ENCODE peak calls at places on chromosomes 3 and 15, in four cellular contexts. G is IMR-90, M is A549, H is K562. A is an unnamed sample.

GRCh38 chr3:137692803-137693431 is 71.2 kb upstream of the SOX14 start:
- DNase-seq in H (peak), G (no peak), M (peak), A (peak)

GRCh38 chr15:79283252-79284048 is 928 bp downstream of the ANKRD34C start:
- DNase-seq in G (peak), M (peak), H (peak), A (no peak)

GRCh38 chr3:182979719-182980191 is 583 bp downstream of the DCUN1D1 start:
- DNase-seq in H (peak), M (peak), G (peak), A (peak)

GRCh38 chr3:34780973-34781372 is 858.4 kb upstream of the ARPP21 start:
- DNase-seq in M (no peak), G (no peak), H (no peak), A (no peak)

GRCh38 chr3:139310474-139310933 is 33.3 kb upstream of the MRPS22 start:
- DNase-seq in M (peak), G (peak), H (no peak), A (no peak)

GRCh38 chr15:100340721-100341661 is 784 bp downstream of the ADAMTS17 start:
- DNase-seq in M (no peak), G (no peak), H (no peak), A (no peak)

GRCh38 chr3:70973558-70973957 is 610.0 kb downstream of the FOXP1 start:
- DNase-seq in G (peak), H (no peak), M (peak), A (no peak)

GRCh38 chr15:43249236-43249635 is 17.5 kb downstream of the TGM5 start:
- DNase-seq in H (no peak), M (no peak), G (no peak), A (no peak)

GRCh38 chr3:64691051-64691450 is 3.3 kb upstream of the ADAMTS9 start:
- DNase-seq in G (peak), M (no peak), H (no peak), A (no peak)

GRCh38 chr3:54743755-54744154 is 184.1 kb downstream of the LRTM1 start:
- DNase-seq in H (no peak), M (no peak), G (no peak), A (no peak)

GRCh38 chr15:74783072-74783807 is 1.4 kb downstream of the CSK start:
- DNase-seq in M (no peak), H (peak), G (peak), A (no peak)

GRCh38 chr3:43638594-43639447 is 17.0 kb upstream of the ANO10 start:
- DNase-seq in M (peak), H (peak), G (peak), A (no peak)

GRCh38 chr15:51348688-51349087 is 7.2 kb downstream of the GLDN start:
- DNase-seq in G (no peak), M (no peak), H (no peak), A (no peak)

GRCh38 chr15:56879502-56879901 is 38.9 kb upstream of the TCF12 start:
- DNase-seq in M (no peak), G (no peak), H (no peak), A (no peak)

GRCh38 chr3:127959873-127960272 is 44.8 kb downstream of the KBTBD12 start:
- DNase-seq in H (peak), M (peak), G (peak), A (peak)

GRCh38 chr3:11272913-11273574 is 847 bp downstream of the ATG7 start:
- DNase-seq in M (no peak), H (peak), G (no peak), A (no peak)

GRCh38 chr15:31271706-31272557 is 54.7 kb upstream of the KLF13 start:
- DNase-seq in M (no peak), H (no peak), G (no peak), A (no peak)

GRCh38 chr3:165383381-165383780 is 187.2 kb upstream of the SLITRK3 start:
- DNase-seq in M (no peak), H (no peak), G (no peak), A (no peak)

GRCh38 chr15:39990706-39991105 is 48.3 kb downstream of the SRP14 start:
- DNase-seq in M (no peak), G (no peak), H (no peak), A (no peak)

GRCh38 chr3:67018789-67019525 is 20.9 kb downstream of the KBTBD8 start:
- DNase-seq in G (no peak), H (peak), M (no peak), A (no peak)

GRCh38 chr3:25663324-25664065 is 1.2 kb downstream of the TOP2B start:
- DNase-seq in H (peak), M (peak), G (peak), A (peak)

GRCh38 chr3:134796313-134797079 is 1.4 kb downstream of the EPHB1 start:
- DNase-seq in G (no peak), M (no peak), H (no peak), A (no peak)

GRCh38 chr3:141294848-141295247 is 63.2 kb downstream of the PXYLP1 start:
- DNase-seq in M (peak), H (peak), G (peak), A (no peak)

GRCh38 chr3:160180581-160181216 is 44.5 kb upstream of the C3orf80 start:
- DNase-seq in M (no peak), G (no peak), H (no peak), A (no peak)

GRCh38 chr3:148797822-148798221 is 29.8 kb upstream of the CPB1 start:
- DNase-seq in M (no peak), G (no peak), H (no peak), A (no peak)

GRCh38 chr15:44910981-44911625 is 45.4 kb upstream of the TERB2 start:
- DNase-seq in H (no peak), G (no peak), M (no peak), A (no peak)

GRCh38 chr3:126130981-126131750 is 47.2 kb upstream of the SLC41A3 start:
- DNase-seq in M (no peak), H (no peak), G (no peak), A (no peak)

GRCh38 chr3:77601853-77602440 is 562.0 kb downstream of the ROBO2 start:
- DNase-seq in H (no peak), M (no peak), G (no peak), A (no peak)

GRCh38 chr3:28376424-28376823 is 27.8 kb upstream of the AZI2 start:
- DNase-seq in G (peak), M (no peak), H (no peak), A (no peak)
- TF ChIP-seq MAZ in G (no peak), M (no peak), H (no peak), A (no peak)

GRCh38 chr3:177281292-177281942 is 84.1 kb upstream of the TBL1XR1 start:
- DNase-seq in H (peak), G (no peak), M (no peak), A (no peak)

GRCh38 chr3:177284383-177284881 is 87.2 kb upstream of the TBL1XR1 start:
- DNase-seq in M (peak), H (peak), G (peak), A (peak)

GRCh38 chr3:177283983-177284382 is 86.7 kb upstream of the TBL1XR1 start:
- DNase-seq in G (no peak), M (no peak), H (no peak), A (no peak)

GRCh38 chr3:177279118-177279815 is 82.0 kb upstream of the TBL1XR1 start:
- DNase-seq in G (no peak), H (peak), M (no peak), A (peak)

DNA sequence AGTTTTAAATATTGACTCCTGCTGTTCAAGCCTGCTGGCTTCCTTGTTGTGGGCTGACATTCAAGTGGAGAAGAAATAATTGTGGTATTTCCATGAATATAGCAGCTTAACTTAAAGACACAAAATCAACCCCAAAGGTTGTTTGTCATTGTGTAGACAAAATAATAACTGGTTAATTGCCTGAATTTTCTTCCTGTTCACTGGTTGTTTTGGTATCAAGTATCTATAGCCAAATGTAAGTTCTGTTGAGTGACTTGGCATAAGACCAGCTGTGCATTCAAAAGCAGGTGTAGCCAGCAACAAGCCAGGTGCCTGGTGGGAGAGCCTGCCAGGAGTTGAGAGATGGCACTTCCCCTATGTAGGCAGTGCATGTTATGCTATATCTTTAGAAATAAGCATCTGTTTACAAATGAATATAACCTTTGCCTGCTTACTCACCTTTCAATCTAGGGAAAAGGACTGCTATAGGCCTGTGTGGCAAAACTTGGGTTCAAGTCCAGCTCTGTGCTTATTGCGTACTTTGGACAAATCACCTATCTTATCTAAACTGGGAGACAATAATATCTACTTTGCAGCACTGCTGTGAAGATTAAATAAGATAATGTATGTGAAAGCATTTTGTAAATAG is 84.9 kb upstream of the TBL1XR1 start:
- DNase-seq in H (no peak), G (no peak), M (no peak), A (no peak)
- TF ChIP-seq MAZ in H (no peak), G (no peak), M (no peak), A (no peak)

DNA sequence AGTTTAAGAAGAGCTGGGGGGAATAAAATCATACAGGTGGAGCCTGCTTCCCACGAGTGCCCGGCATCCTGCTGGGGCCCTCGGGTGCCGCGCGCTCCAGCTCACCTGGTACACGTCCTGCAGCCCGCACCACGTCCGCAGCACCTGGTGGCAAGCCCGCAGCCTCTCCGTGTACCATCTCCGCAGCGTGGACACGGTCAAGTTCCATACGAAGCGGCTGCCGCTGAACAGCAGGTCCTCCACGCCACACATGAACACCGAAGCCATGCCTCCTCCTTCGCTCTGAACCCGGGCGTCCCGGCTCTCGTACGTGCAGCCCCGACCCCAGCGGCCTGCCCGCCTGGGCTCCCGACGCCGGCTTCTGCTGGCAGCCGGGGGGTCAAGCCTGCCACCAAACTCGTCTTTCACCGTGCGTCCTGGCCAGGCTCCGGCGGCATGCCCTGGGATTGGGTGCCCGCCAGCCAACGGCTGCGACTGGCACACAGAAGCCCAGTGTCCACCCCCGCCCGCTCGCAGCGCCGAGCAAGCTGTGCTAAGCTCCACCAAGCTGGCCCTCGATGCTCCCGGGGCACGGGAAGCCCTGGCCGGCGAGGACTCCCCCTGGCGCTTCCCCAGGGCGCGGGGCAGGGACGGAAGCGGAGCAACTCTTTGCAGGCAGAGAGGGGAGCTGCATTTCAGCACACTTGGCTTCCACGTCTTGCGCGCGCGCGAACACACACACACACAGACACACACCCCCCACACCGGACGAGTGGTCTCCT is at the start of gene FRMD4B:
- DNase-seq in M (peak), H (no peak), G (no peak), A (peak)
- TF ChIP-seq MAZ in M (no peak), H (no peak), G (no peak), A (no peak)

DNA sequence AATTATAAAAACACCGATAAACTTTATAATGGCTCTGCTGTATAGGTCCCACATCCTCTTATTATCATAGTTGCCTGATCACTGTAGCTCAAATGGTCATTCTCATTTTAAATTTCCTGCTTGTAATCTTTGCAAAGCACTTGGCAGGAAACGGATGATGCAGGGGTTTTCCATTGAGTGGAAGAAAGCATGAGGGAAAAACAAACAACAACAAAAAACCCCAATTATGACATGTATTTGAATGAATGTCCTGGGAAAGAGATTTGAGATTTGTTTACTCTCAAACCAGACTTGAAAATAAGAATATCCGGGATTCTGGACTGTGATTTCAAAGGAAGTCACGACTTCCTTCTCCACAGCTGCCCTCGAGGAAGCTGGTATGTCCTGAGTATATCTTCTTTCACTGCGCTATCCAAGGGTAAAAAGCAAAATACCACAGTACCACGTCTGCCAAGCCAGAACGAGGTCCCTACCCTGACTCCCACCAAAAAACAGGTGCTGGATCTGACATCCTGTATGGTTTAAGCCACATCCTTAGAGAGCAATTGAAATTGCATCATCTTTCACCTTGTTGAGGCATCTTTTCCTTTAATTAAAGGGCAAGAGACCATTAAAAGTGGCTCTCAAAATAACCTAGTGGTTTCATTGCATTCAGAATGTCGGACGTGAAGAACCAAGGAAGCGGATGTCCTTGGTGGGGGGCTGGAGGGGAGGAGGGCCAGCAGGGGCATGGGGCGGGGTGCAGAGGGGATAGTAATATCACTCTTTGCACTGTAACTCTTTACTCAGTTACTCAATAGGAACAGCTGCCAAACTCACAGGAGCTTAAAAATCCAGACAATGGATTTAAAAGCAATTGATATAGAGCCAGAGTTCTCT is 13.5 kb upstream of the TIPIN start:
- DNase-seq in H (peak), M (peak), G (peak), A (no peak)
- TF ChIP-seq MAZ in H (no peak), M (no peak), G (no peak), A (no peak)

DNA sequence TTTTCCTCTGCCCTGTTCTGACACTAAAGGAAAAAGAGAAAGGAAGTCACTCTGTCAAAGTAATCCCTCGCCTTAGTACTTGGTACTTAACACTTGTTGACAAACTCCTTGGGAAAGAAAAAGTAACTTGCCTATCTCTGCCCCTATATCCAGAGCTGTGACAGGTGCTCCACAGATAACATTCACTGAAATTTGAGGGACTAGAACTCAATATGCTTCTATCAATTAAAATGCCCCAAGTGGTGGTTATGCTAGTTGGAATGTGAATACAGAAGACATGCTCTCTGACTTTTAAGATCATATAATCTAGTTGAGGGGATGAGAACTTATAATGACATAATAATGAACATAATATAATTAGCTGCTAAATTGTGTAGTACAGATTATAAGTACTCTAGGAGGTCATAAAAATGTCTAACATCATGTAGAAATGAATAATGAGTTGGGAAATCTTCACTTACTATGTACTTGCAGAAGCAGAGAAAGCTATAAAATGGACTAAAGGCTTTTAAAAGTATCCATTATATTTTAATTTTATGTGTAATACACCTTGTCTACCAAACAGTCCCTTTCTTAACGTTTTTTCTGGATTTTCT is 153.1 kb upstream of the CCDC54 start:
- DNase-seq in H (no peak), G (no peak), M (no peak), A (no peak)
- TF ChIP-seq MAZ in H (no peak), G (no peak), M (no peak), A (no peak)

A was measured in HepG2.